ENCODE peak calls at places on chromosomes 7 and 10, in nine cellular contexts. S is effector memory CD4-positive, alpha-beta T cell; E is IMR-90; D is breast epithelium; O is AG04450; A is right atrium auricular region; X is dorsolateral prefrontal cortex; F is NT2/D1; Z is HFF-Myc. G is an unnamed sample.

GRCh38 chr10:78869508-78870439 is 199.0 kb upstream of the ZMIZ1 start:
- DNase-seq in F (no peak), Z (no peak), O (no peak), E (no peak), D (no peak), X (no peak), S (no peak), A (no peak), G (no peak)

GRCh38 chr10:58641095-58641531 is 128.4 kb downstream of the BICC1 start:
- DNase-seq in E (peak; percentile 92), Z (peak; percentile 98), X (no peak), O (peak; percentile 87), F (no peak), S (no peak), A (no peak), D (peak; percentile 41), G (no peak)

GRCh38 chr7:80053098-80053497 is 81.5 kb upstream of the GNAI1 start:
- DNase-seq in Z (no peak), F (no peak), S (no peak), E (no peak), X (no peak), D (no peak), O (no peak), A (no peak), G (no peak)

GRCh38 chr10:46518028-46518725 is 38.3 kb downstream of the GPRIN2 start:
- DNase-seq in F (no peak), O (no peak), X (peak; percentile 29), S (no peak), E (no peak), Z (no peak), A (no peak), D (peak; percentile 12), G (no peak)

GRCh38 chr10:9302142-9302746 is 1247.8 kb downstream of the GATA3 start:
- DNase-seq in E (peak; percentile 53), F (peak; percentile 33), O (peak; percentile 21), D (no peak), X (no peak), S (no peak), A (no peak), Z (peak; percentile 29), G (no peak)

GRCh38 chr7:16318989-16319915 is 102.1 kb downstream of the CRPPA start:
- DNase-seq in Z (peak; percentile 15), F (no peak), E (peak; percentile 40), A (no peak), D (no peak), X (peak; percentile 44), S (no peak), O (no peak), G (no peak)

GRCh38 chr10:3568983-3569382 is 216.0 kb downstream of the KLF6 start:
- DNase-seq in O (no peak), A (no peak), S (no peak), X (no peak), Z (no peak), F (no peak), D (no peak), E (no peak), G (no peak)

GRCh38 chr7:21084286-21084685 is 297.6 kb upstream of the SP8 start:
- DNase-seq in E (no peak), Z (no peak), F (no peak), O (no peak), X (no peak), S (no peak), D (no peak), A (no peak), G (no peak)

GRCh38 chr10:68239596-68240150 is 7.8 kb upstream of the ATOH7 start:
- DNase-seq in E (peak; percentile 57), O (no peak), F (no peak), S (no peak), X (no peak), D (no peak), Z (no peak), A (no peak), G (no peak)

GRCh38 chr10:9222917-9223316 is 1168.4 kb downstream of the GATA3 start:
- DNase-seq in Z (peak; percentile 11), F (no peak), A (no peak), S (no peak), O (no peak), D (no peak), X (no peak), E (no peak), G (no peak)

GRCh38 chr7:123070702-123071286 is 75.3 kb upstream of the TAS2R16 start:
- DNase-seq in Z (no peak), F (no peak), E (no peak), S (no peak), O (no peak), A (no peak), X (no peak), D (no peak), G (no peak)

GRCh38 chr7:100106633-100107032 is 5.2 kb downstream of the AP4M1 start:
- DNase-seq in O (no peak), A (no peak), D (no peak), S (no peak), E (no peak), Z (no peak), F (no peak), X (no peak), G (no peak)

GRCh38 chr7:100101016-100101862 is at the start of the genes AP4M1 and MCM7:
- DNase-seq in O (peak; percentile 98), E (peak; percentile 99), S (peak; percentile 94), X (peak; percentile 99), A (peak; percentile 98), D (peak; percentile 98), F (peak; percentile 98), Z (peak; percentile 91), G (peak; percentile 99)

GRCh38 chr7:100105534-100105933 is 4.1 kb downstream of the AP4M1 start:
- DNase-seq in A (no peak), D (no peak), F (no peak), S (no peak), O (no peak), E (no peak), Z (no peak), X (no peak), G (no peak)

GRCh38 chr7:100100420-100101015 is 679 bp downstream of the MCM7 start:
- DNase-seq in A (peak; percentile 90), E (peak; percentile 98), Z (peak; percentile 78), O (peak; percentile 97), F (no peak), S (peak; percentile 78), D (peak; percentile 90), X (peak; percentile 89), G (peak; percentile 98)

DNA sequence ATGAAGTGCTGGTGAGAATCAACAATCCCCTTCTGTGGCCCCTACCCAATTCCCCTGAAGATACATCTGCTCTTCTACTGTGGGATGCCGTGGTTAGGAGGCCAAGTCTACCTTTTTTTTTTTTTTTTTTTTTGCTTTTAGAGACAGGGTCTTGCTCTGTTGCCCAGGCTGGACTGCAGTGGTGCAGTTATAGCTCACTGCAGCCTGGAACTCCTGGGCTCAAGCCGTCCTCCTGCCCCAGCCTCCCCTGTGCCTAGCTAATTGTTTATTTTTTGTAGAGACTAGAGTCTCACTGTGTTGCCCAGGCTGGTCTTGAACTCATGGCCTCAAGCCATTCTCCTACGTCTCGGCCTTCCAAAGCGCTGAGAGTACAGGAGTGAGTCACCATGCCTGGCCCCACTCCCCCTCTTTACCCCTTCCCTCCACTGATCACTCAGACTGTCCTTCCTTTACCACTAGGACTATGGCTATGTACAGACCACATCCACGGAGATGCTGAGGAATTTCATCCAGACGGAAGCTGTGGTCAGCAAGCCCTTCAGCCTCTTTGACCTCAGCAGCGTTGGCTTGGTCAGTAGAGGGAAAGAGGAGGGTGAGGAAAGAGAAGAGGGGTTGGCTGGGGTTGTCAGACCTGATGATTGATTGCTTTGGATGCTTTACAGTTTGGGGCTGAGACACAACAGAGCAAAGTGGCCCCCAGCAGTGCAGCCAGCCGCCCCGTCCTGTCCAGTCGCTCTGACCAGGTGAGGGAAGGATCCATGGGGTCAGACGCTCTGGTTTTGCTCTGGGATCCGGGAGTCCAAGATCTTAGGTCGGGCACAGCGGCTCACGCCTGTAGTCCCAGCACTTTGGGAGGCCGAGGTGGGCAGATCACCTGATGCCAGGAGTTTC is 1.8 kb downstream of the AP4M1 start:
- DNase-seq in F (no peak), A (no peak), X (no peak), E (peak; percentile 97), D (no peak), S (no peak), Z (no peak), O (peak; percentile 70), G (no peak)
- H3K4me3 ChIP-seq in F (no peak overlapping the region), A (no peak overlapping the region), X (no peak overlapping the region), E (no peak overlapping the region), D (no peak overlapping the region), S (no peak overlapping the region), Z (peak overlapping the region; percentile 92), O (peak overlapping the region; percentile 68), G (no peak overlapping the region)

DNA sequence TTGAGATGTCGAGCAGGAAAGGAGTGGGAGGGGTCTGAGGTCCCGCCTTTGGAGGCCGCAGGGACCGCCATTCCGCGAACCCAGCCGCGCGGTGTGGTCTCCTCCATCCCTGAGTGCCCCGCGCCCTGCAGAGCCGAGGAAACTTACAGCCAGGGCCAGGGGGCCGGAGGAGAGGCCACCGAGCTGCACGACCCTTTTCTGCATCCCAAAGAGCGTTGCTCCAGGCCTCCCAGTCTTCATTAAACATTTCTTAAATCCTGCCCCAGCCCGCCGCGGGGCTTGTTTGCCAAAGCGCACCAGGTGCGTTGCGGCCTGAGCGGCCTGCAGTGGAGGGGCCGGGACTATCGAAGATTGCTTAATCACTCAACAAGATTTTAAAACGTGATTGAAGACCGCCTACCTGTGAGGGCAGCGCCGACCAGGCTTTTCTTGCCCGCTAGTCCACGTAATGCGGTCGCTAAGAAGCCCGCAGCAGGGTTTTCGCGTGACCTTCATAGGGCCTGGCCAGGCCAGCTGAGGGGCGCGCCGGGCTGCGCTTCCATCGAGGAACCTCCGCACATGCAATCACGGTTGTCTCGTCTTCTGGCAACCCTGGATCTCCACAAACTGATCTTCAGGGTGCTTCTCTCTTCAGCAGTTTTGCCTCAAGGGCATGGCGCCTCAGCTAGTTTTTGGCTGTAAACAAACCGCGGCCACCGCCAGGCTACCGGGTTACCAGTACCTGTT is 2.0 kb upstream of the CTBP2 start:
- DNase-seq in Z (no peak), X (no peak), O (no peak), S (no peak), A (peak; percentile 56), E (no peak), D (no peak), F (no peak), G (peak; percentile 71)
- H3K4me3 ChIP-seq in Z (peak overlapping the region; percentile 73), X (peak overlapping the region; percentile 83), O (peak overlapping the region; percentile 71), S (no peak overlapping the region), A (peak overlapping the region; percentile 87), E (peak overlapping the region; percentile 98), D (peak overlapping the region; percentile 97), F (peak overlapping the region; percentile 60), G (peak overlapping the region; percentile 99)

DNA sequence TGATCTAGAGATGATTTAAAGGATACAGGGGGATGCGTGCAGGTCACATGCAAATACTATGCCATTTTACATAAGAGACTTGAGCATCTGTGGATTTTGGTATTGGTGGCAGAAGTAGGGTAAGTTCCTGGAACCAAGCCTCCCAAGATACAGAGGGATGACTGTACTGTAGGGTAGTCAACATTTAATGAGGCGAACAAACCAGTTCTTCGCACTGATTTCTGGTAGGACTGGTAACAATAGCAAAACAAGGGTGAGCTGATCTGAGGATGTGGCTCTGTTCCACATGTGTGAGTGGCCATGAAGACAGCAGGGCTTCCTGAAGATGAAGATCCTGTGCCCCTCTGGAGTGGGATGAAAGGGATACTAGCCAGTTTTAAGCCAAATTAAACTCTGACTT is 36.3 kb downstream of the MKX start:
- DNase-seq in E (no peak), S (no peak), D (no peak), X (no peak), F (no peak), A (no peak), Z (no peak), O (no peak), G (no peak)
- H3K4me3 ChIP-seq in E (no peak overlapping the region), S (no peak overlapping the region), D (no peak overlapping the region), X (no peak overlapping the region), F (no peak overlapping the region), A (no peak overlapping the region), Z (no peak overlapping the region), O (no peak overlapping the region), G (no peak overlapping the region)

GRCh38 chr10:93280121-93280698 is 201.9 kb downstream of the MYOF start:
- DNase-seq in F (no peak), O (no peak), S (no peak), E (no peak), X (no peak), Z (no peak), A (no peak), D (no peak), G (no peak)
- H3K4me3 ChIP-seq in F (no peak overlapping the region), O (no peak overlapping the region), S (no peak overlapping the region), E (no peak overlapping the region), X (no peak overlapping the region), Z (no peak overlapping the region), A (no peak overlapping the region), D (no peak overlapping the region), G (no peak overlapping the region)